ENCODE peak calls at places on chromosomes 4 and X, in eight cellular contexts. One of them, this sample, is unnamed.

GRCh38 chr4:26576171-26576829 is 7.6 kb upstream of the TBC1D19 start:
- DNase-seq in fibroblast of the aortic adventitia: peak
- DNase-seq in cardiac fibroblast: peak
- DNase-seq in progenitor cell of endocrine pancreas: no peak
- DNase-seq in GM10248: no peak
- DNase-seq in AG09319: no peak
- DNase-seq in pancreas: no peak
- DNase-seq in tibial nerve: no peak
- DNase-seq in this sample: no peak

GRCh38 chr4:6201580-6202091 is 1.3 kb upstream of the JAKMIP1 start:
- DNase-seq in fibroblast of the aortic adventitia: no peak
- DNase-seq in cardiac fibroblast: no peak
- DNase-seq in progenitor cell of endocrine pancreas: no peak
- DNase-seq in GM10248: peak
- DNase-seq in AG09319: no peak
- DNase-seq in pancreas: no peak
- DNase-seq in tibial nerve: no peak
- DNase-seq in this sample: no peak

GRCh38 chr4:929096-929765 is 2.9 kb downstream of the GAK start:
- DNase-seq in fibroblast of the aortic adventitia: no peak
- DNase-seq in cardiac fibroblast: no peak
- DNase-seq in progenitor cell of endocrine pancreas: no peak
- DNase-seq in GM10248: no peak
- DNase-seq in AG09319: no peak
- DNase-seq in pancreas: no peak
- DNase-seq in tibial nerve: no peak
- DNase-seq in this sample: no peak

GRCh38 chrX:21728276-21728968 is 29.5 kb downstream of the SMPX start:
- DNase-seq in fibroblast of the aortic adventitia: no peak
- DNase-seq in cardiac fibroblast: no peak
- DNase-seq in progenitor cell of endocrine pancreas: no peak
- DNase-seq in GM10248: no peak
- DNase-seq in AG09319: no peak
- DNase-seq in pancreas: no peak
- DNase-seq in tibial nerve: no peak
- DNase-seq in this sample: no peak

GRCh38 chr4:89757154-89757723 is 79.7 kb downstream of the SNCA start:
- DNase-seq in fibroblast of the aortic adventitia: no peak
- DNase-seq in cardiac fibroblast: no peak
- DNase-seq in progenitor cell of endocrine pancreas: no peak
- DNase-seq in GM10248: no peak
- DNase-seq in AG09319: no peak
- DNase-seq in pancreas: no peak
- DNase-seq in tibial nerve: no peak
- DNase-seq in this sample: no peak

GRCh38 chrX:20442597-20442996 is 175.9 kb upstream of the RPS6KA3 start:
- DNase-seq in fibroblast of the aortic adventitia: peak
- DNase-seq in cardiac fibroblast: peak
- DNase-seq in progenitor cell of endocrine pancreas: peak
- DNase-seq in GM10248: peak
- DNase-seq in AG09319: peak
- DNase-seq in pancreas: peak
- DNase-seq in tibial nerve: peak
- DNase-seq in this sample: peak

GRCh38 chr4:102399021-102399420 is 53.7 kb upstream of the SLC39A8 start:
- DNase-seq in fibroblast of the aortic adventitia: no peak
- DNase-seq in cardiac fibroblast: no peak
- DNase-seq in progenitor cell of endocrine pancreas: no peak
- DNase-seq in GM10248: no peak
- DNase-seq in AG09319: no peak
- DNase-seq in pancreas: no peak
- DNase-seq in tibial nerve: no peak
- DNase-seq in this sample: no peak

GRCh38 chrX:110418857-110419249 is 60.2 kb downstream of the RTL9 start:
- DNase-seq in fibroblast of the aortic adventitia: no peak
- DNase-seq in cardiac fibroblast: peak
- DNase-seq in progenitor cell of endocrine pancreas: no peak
- DNase-seq in GM10248: no peak
- DNase-seq in AG09319: no peak
- DNase-seq in pancreas: no peak
- DNase-seq in tibial nerve: no peak
- DNase-seq in this sample: no peak

GRCh38 chr4:137390707-137391106 is 141.6 kb downstream of the PCDH18 start:
- DNase-seq in fibroblast of the aortic adventitia: peak
- DNase-seq in cardiac fibroblast: peak
- DNase-seq in progenitor cell of endocrine pancreas: no peak
- DNase-seq in GM10248: no peak
- DNase-seq in AG09319: peak
- DNase-seq in pancreas: no peak
- DNase-seq in tibial nerve: no peak
- DNase-seq in this sample: no peak

GRCh38 chr4:105822061-105822460 is 73.2 kb upstream of the NPNT start:
- DNase-seq in fibroblast of the aortic adventitia: no peak
- DNase-seq in cardiac fibroblast: no peak
- DNase-seq in progenitor cell of endocrine pancreas: no peak
- DNase-seq in GM10248: no peak
- DNase-seq in AG09319: no peak
- DNase-seq in pancreas: no peak
- DNase-seq in tibial nerve: no peak
- DNase-seq in this sample: no peak

GRCh38 chr4:8729408-8730149 is 137.0 kb downstream of the CPZ start:
- DNase-seq in fibroblast of the aortic adventitia: no peak
- DNase-seq in cardiac fibroblast: no peak
- DNase-seq in progenitor cell of endocrine pancreas: no peak
- DNase-seq in GM10248: no peak
- DNase-seq in AG09319: no peak
- DNase-seq in pancreas: no peak
- DNase-seq in tibial nerve: no peak
- DNase-seq in this sample: no peak

DNA sequence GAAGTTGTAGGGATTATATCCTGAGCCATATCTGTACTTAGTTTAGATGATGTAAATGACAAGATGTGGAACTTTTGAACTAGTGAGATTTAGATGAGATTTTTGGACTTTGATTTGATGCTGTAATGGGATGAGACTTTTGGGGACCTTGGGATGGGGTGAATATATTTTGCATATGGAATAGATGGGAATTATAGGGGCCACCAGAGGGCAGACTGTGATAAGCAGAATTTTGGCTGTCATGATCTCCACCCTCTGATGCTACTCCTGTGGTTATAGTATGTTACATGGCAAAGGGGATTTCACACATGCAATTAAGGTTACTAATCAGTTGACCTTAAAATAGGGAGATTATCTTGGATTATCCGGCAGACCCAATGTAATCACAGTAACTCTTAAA is 214.0 kb upstream of the NHS start:
- DNase-seq in fibroblast of the aortic adventitia: no peak
- DNase-seq in cardiac fibroblast: no peak
- DNase-seq in progenitor cell of endocrine pancreas: no peak
- DNase-seq in GM10248: no peak
- DNase-seq in AG09319: no peak
- DNase-seq in pancreas: no peak
- DNase-seq in tibial nerve: no peak
- DNase-seq in this sample: no peak
- TF ChIP-seq CTCF in fibroblast of the aortic adventitia: no peak
- TF ChIP-seq CTCF in cardiac fibroblast: no peak
- TF ChIP-seq CTCF in progenitor cell of endocrine pancreas: peak
- TF ChIP-seq CTCF in GM10248: no peak
- TF ChIP-seq CTCF in AG09319: no peak
- TF ChIP-seq CTCF in pancreas: no peak
- TF ChIP-seq CTCF in tibial nerve: no peak
- TF ChIP-seq CTCF in this sample: no peak

GRCh38 chr4:187232796-187233195 is 509.1 kb upstream of the FAT1 start:
- DNase-seq in fibroblast of the aortic adventitia: no peak
- DNase-seq in cardiac fibroblast: no peak
- DNase-seq in progenitor cell of endocrine pancreas: no peak
- DNase-seq in GM10248: no peak
- DNase-seq in AG09319: no peak
- DNase-seq in pancreas: no peak
- DNase-seq in tibial nerve: no peak
- DNase-seq in this sample: no peak
- TF ChIP-seq CTCF in fibroblast of the aortic adventitia: no peak
- TF ChIP-seq CTCF in cardiac fibroblast: no peak
- TF ChIP-seq CTCF in progenitor cell of endocrine pancreas: no peak
- TF ChIP-seq CTCF in GM10248: no peak
- TF ChIP-seq CTCF in AG09319: no peak
- TF ChIP-seq CTCF in pancreas: no peak
- TF ChIP-seq CTCF in tibial nerve: no peak
- TF ChIP-seq CTCF in this sample: no peak

DNA sequence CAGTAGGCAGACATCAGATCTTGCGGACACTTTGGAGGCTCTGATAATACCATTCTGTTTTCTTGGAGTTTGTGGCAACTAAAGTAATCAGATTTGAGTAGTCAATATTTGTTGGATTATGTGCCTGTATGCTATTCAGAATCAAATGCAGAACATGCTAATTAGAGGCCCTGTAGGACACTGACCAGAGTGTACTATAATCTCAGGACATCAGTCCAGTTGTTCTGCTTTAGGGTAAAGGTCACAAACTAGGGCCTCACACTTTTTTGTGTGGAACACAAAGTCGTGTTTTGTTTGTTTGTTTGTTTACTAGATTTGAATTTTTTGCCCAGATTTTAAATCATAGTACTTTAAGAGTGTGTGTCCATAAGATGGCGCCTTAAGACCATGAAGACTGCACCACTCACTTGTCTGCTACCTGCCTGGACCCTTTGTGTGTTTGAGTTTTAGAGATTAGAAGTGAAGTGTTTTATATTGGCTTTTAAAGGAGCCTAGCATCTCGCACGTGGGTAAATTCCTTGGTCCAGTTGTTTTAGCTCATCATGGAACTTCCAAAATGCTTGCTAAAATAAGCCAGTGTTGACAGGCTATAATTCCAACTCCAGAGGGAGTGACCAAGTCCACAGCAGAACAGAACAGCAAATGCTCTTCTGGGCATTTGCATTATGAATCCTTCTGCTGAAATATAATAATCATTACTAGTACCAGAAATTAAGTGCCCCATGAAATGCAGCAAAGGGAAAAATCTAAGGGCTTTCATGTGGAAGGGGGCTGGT is 34.7 kb downstream of the IL13RA1 start:
- DNase-seq in fibroblast of the aortic adventitia: no peak
- DNase-seq in cardiac fibroblast: no peak
- DNase-seq in progenitor cell of endocrine pancreas: no peak
- DNase-seq in GM10248: no peak
- DNase-seq in AG09319: no peak
- DNase-seq in pancreas: no peak
- DNase-seq in tibial nerve: no peak
- DNase-seq in this sample: no peak
- TF ChIP-seq CTCF in fibroblast of the aortic adventitia: no peak
- TF ChIP-seq CTCF in cardiac fibroblast: no peak
- TF ChIP-seq CTCF in progenitor cell of endocrine pancreas: no peak
- TF ChIP-seq CTCF in GM10248: peak
- TF ChIP-seq CTCF in AG09319: no peak
- TF ChIP-seq CTCF in pancreas: no peak
- TF ChIP-seq CTCF in tibial nerve: no peak
- TF ChIP-seq CTCF in this sample: no peak

GRCh38 chr4:183098080-183098722 is 856 bp upstream of the WWC2 start:
- DNase-seq in fibroblast of the aortic adventitia: peak
- DNase-seq in cardiac fibroblast: peak
- DNase-seq in progenitor cell of endocrine pancreas: peak
- DNase-seq in GM10248: peak
- DNase-seq in AG09319: no peak
- DNase-seq in pancreas: peak
- DNase-seq in tibial nerve: peak
- DNase-seq in this sample: peak

GRCh38 chr4:183099537-183100297 is 660 bp downstream of the WWC2 start:
- DNase-seq in fibroblast of the aortic adventitia: no peak
- DNase-seq in cardiac fibroblast: peak
- DNase-seq in progenitor cell of endocrine pancreas: peak
- DNase-seq in GM10248: peak
- DNase-seq in AG09319: no peak
- DNase-seq in pancreas: peak
- DNase-seq in tibial nerve: no peak
- DNase-seq in this sample: peak

GRCh38 chr4:183100298-183100599 is 1.2 kb downstream of the WWC2 start:
- DNase-seq in fibroblast of the aortic adventitia: no peak
- DNase-seq in cardiac fibroblast: no peak
- DNase-seq in progenitor cell of endocrine pancreas: no peak
- DNase-seq in GM10248: no peak
- DNase-seq in AG09319: no peak
- DNase-seq in pancreas: no peak
- DNase-seq in tibial nerve: no peak
- DNase-seq in this sample: no peak

GRCh38 chr4:183097251-183098079 is 1.6 kb upstream of the WWC2 start:
- DNase-seq in fibroblast of the aortic adventitia: peak
- DNase-seq in cardiac fibroblast: no peak
- DNase-seq in progenitor cell of endocrine pancreas: no peak
- DNase-seq in GM10248: peak
- DNase-seq in AG09319: no peak
- DNase-seq in pancreas: no peak
- DNase-seq in tibial nerve: peak
- DNase-seq in this sample: peak

GRCh38 chr4:183098723-183099536 is at the start of gene WWC2:
- DNase-seq in fibroblast of the aortic adventitia: peak
- DNase-seq in cardiac fibroblast: peak
- DNase-seq in progenitor cell of endocrine pancreas: peak
- DNase-seq in GM10248: peak
- DNase-seq in AG09319: peak
- DNase-seq in pancreas: peak
- DNase-seq in tibial nerve: peak
- DNase-seq in this sample: peak
- TF ChIP-seq CTCF in fibroblast of the aortic adventitia: no peak
- TF ChIP-seq CTCF in cardiac fibroblast: no peak
- TF ChIP-seq CTCF in progenitor cell of endocrine pancreas: no peak
- TF ChIP-seq CTCF in GM10248: no peak
- TF ChIP-seq CTCF in AG09319: no peak
- TF ChIP-seq CTCF in pancreas: no peak
- TF ChIP-seq CTCF in tibial nerve: no peak
- TF ChIP-seq CTCF in this sample: no peak

GRCh38 chr4:3074078-3074845 is at the start of the genes HTT and HTT-AS:
- DNase-seq in fibroblast of the aortic adventitia: peak
- DNase-seq in cardiac fibroblast: peak
- DNase-seq in progenitor cell of endocrine pancreas: peak
- DNase-seq in GM10248: peak
- DNase-seq in AG09319: peak
- DNase-seq in pancreas: peak
- DNase-seq in tibial nerve: peak
- DNase-seq in this sample: peak

GRCh38 chr4:3074846-3075651 is 568 bp downstream of the HTT start:
- DNase-seq in fibroblast of the aortic adventitia: no peak
- DNase-seq in cardiac fibroblast: peak
- DNase-seq in progenitor cell of endocrine pancreas: peak
- DNase-seq in GM10248: peak
- DNase-seq in AG09319: no peak
- DNase-seq in pancreas: peak
- DNase-seq in tibial nerve: no peak
- DNase-seq in this sample: peak

GRCh38 chr4:3071811-3072210 is 2.5 kb downstream of the HTT-AS start:
- DNase-seq in fibroblast of the aortic adventitia: peak
- DNase-seq in cardiac fibroblast: peak
- DNase-seq in progenitor cell of endocrine pancreas: no peak
- DNase-seq in GM10248: no peak
- DNase-seq in AG09319: no peak
- DNase-seq in pancreas: no peak
- DNase-seq in tibial nerve: no peak
- DNase-seq in this sample: no peak

GRCh38 chr4:3075652-3075981 is 1.1 kb downstream of the HTT start:
- DNase-seq in fibroblast of the aortic adventitia: peak
- DNase-seq in cardiac fibroblast: no peak
- DNase-seq in progenitor cell of endocrine pancreas: no peak
- DNase-seq in GM10248: no peak
- DNase-seq in AG09319: no peak
- DNase-seq in pancreas: no peak
- DNase-seq in tibial nerve: no peak
- DNase-seq in this sample: no peak

GRCh38 chr4:3073158-3074077 is 920 bp downstream of the HTT-AS start:
- DNase-seq in fibroblast of the aortic adventitia: no peak
- DNase-seq in cardiac fibroblast: no peak
- DNase-seq in progenitor cell of endocrine pancreas: peak
- DNase-seq in GM10248: no peak
- DNase-seq in AG09319: no peak
- DNase-seq in pancreas: no peak
- DNase-seq in tibial nerve: no peak
- DNase-seq in this sample: peak
- TF ChIP-seq CTCF in fibroblast of the aortic adventitia: no peak
- TF ChIP-seq CTCF in cardiac fibroblast: peak
- TF ChIP-seq CTCF in progenitor cell of endocrine pancreas: peak
- TF ChIP-seq CTCF in GM10248: no peak
- TF ChIP-seq CTCF in AG09319: peak
- TF ChIP-seq CTCF in pancreas: no peak
- TF ChIP-seq CTCF in tibial nerve: no peak
- TF ChIP-seq CTCF in this sample: no peak

This sample was measured in endothelial cell.